ENCODE peak calls at places on chromosome 17, in nine cellular contexts. One of them, this sample, is unnamed.

GRCh38 chr17:9307313-9307998 is 268.2 kb downstream of the STX8 start:
- DNase-seq in adrenal gland: no peak
- DNase-seq in H1: no peak
- DNase-seq in dorsolateral prefrontal cortex: no peak
- DNase-seq in thoracic aorta: no peak
- DNase-seq in brain microvascular endothelial cell: no peak
- DNase-seq in choroid plexus epithelial cell: peak; percentile 43
- DNase-seq in left lung: no peak
- DNase-seq in SK-N-SH: no peak
- DNase-seq in this sample: peak; percentile 28

GRCh38 chr17:20278805-20279204 is 188.5 kb downstream of the LGALS9B start:
- DNase-seq in thoracic aorta: no peak
- DNase-seq in brain microvascular endothelial cell: no peak
- DNase-seq in choroid plexus epithelial cell: no peak
- DNase-seq in SK-N-SH: no peak
- DNase-seq in left lung: no peak
- DNase-seq in H1: no peak
- DNase-seq in adrenal gland: no peak
- DNase-seq in dorsolateral prefrontal cortex: no peak
- DNase-seq in this sample: no peak

GRCh38 chr17:68097161-68097805 is 61.7 kb downstream of the KPNA2 start:
- DNase-seq in dorsolateral prefrontal cortex: no peak
- DNase-seq in SK-N-SH: no peak
- DNase-seq in choroid plexus epithelial cell: no peak
- DNase-seq in thoracic aorta: no peak
- DNase-seq in brain microvascular endothelial cell: no peak
- DNase-seq in H1: no peak
- DNase-seq in left lung: no peak
- DNase-seq in adrenal gland: no peak
- DNase-seq in this sample: no peak

GRCh38 chr17:44187131-44187899 is 543 bp downstream of the TMUB2 start:
- DNase-seq in H1: peak; percentile 63
- DNase-seq in dorsolateral prefrontal cortex: no peak
- DNase-seq in thoracic aorta: no peak
- DNase-seq in brain microvascular endothelial cell: no peak
- DNase-seq in left lung: no peak
- DNase-seq in choroid plexus epithelial cell: peak; percentile 56
- DNase-seq in SK-N-SH: peak; percentile 88
- DNase-seq in adrenal gland: no peak
- DNase-seq in this sample: peak; percentile 60

GRCh38 chr17:2212328-2212981 is 91.1 kb downstream of the SMG6 start:
- DNase-seq in brain microvascular endothelial cell: no peak
- DNase-seq in dorsolateral prefrontal cortex: no peak
- DNase-seq in H1: no peak
- DNase-seq in adrenal gland: peak; percentile 53
- DNase-seq in SK-N-SH: no peak
- DNase-seq in thoracic aorta: peak; percentile 54
- DNase-seq in choroid plexus epithelial cell: peak; percentile 90
- DNase-seq in left lung: no peak
- DNase-seq in this sample: peak; percentile 70

GRCh38 chr17:79627766-79628690 is 17.2 kb upstream of the RBFOX3 start:
- DNase-seq in choroid plexus epithelial cell: no peak
- DNase-seq in adrenal gland: no peak
- DNase-seq in H1: peak; percentile 38
- DNase-seq in left lung: peak; percentile 12
- DNase-seq in brain microvascular endothelial cell: no peak
- DNase-seq in dorsolateral prefrontal cortex: peak; percentile 1
- DNase-seq in SK-N-SH: peak; percentile 24
- DNase-seq in thoracic aorta: no peak
- DNase-seq in this sample: no peak

GRCh38 chr17:7042507-7043194 is 1.2 kb downstream of the SLC16A11 start:
- DNase-seq in brain microvascular endothelial cell: no peak
- DNase-seq in dorsolateral prefrontal cortex: peak; percentile 13
- DNase-seq in thoracic aorta: no peak
- DNase-seq in adrenal gland: no peak
- DNase-seq in SK-N-SH: peak; percentile 60
- DNase-seq in left lung: no peak
- DNase-seq in choroid plexus epithelial cell: peak; percentile 40
- DNase-seq in H1: peak; percentile 75
- DNase-seq in this sample: no peak

GRCh38 chr17:1755252-1755992 is 6.4 kb upstream of the SERPINF1 start:
- DNase-seq in adrenal gland: no peak
- DNase-seq in brain microvascular endothelial cell: no peak
- DNase-seq in left lung: no peak
- DNase-seq in thoracic aorta: no peak
- DNase-seq in choroid plexus epithelial cell: no peak
- DNase-seq in H1: no peak
- DNase-seq in SK-N-SH: peak; percentile 85
- DNase-seq in dorsolateral prefrontal cortex: peak; percentile 35
- DNase-seq in this sample: no peak

GRCh38 chr17:50627782-50628601 is 6.7 kb upstream of the ABCC3 start:
- DNase-seq in thoracic aorta: no peak
- DNase-seq in left lung: no peak
- DNase-seq in dorsolateral prefrontal cortex: no peak
- DNase-seq in H1: no peak
- DNase-seq in adrenal gland: no peak
- DNase-seq in choroid plexus epithelial cell: no peak
- DNase-seq in SK-N-SH: peak; percentile 79
- DNase-seq in brain microvascular endothelial cell: no peak
- DNase-seq in this sample: no peak

GRCh38 chr17:57989011-57989345 is 924 bp upstream of the VEZF1 start:
- DNase-seq in SK-N-SH: peak; percentile 63
- DNase-seq in choroid plexus epithelial cell: peak; percentile 48
- DNase-seq in thoracic aorta: no peak
- DNase-seq in left lung: no peak
- DNase-seq in brain microvascular endothelial cell: peak; percentile 24
- DNase-seq in adrenal gland: peak; percentile 48
- DNase-seq in dorsolateral prefrontal cortex: no peak
- DNase-seq in H1: no peak
- DNase-seq in this sample: peak; percentile 35

GRCh38 chr17:41308918-41309359 is at the start of gene KRTAP16-1:
- DNase-seq in H1: no peak
- DNase-seq in choroid plexus epithelial cell: no peak
- DNase-seq in thoracic aorta: no peak
- DNase-seq in SK-N-SH: no peak
- DNase-seq in brain microvascular endothelial cell: no peak
- DNase-seq in left lung: no peak
- DNase-seq in adrenal gland: no peak
- DNase-seq in dorsolateral prefrontal cortex: peak; percentile 41
- DNase-seq in this sample: no peak

GRCh38 chr17:70017941-70018340 is 57.1 kb upstream of the KCNJ16 start:
- DNase-seq in thoracic aorta: no peak
- DNase-seq in dorsolateral prefrontal cortex: no peak
- DNase-seq in H1: no peak
- DNase-seq in left lung: no peak
- DNase-seq in adrenal gland: no peak
- DNase-seq in brain microvascular endothelial cell: no peak
- DNase-seq in choroid plexus epithelial cell: no peak
- DNase-seq in SK-N-SH: no peak
- DNase-seq in this sample: no peak

DNA sequence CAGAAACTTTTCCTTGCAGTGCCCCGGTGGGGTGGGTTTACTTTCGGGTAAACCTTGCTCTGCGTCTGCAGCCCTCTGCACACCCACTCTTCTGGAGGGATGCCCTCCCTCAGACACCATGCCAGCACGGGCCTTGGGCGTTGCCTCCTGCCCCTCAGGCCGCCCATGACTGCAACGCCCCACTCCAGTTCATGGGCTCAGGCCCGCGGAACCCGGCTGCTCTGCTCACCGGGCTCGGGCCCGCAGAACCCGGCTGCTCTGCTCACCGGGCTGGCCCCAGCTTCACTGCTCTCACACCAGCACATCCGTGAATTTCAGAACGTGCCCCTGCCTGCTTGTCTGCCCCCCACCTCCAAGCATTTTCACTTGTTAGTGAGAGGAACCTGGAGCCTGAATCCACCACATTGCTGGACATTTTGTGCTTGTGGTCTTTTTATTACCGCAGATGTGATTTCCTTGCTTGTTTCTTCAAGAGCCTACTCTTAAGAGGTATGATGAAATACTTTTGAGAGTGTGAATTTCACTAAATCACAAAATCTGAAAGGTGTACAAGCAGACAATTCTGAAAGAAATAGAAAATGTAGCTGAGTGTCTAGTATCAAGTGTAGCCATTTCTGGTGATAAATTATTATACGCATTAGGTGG is 130.9 kb downstream of the RPTOR start:
- DNase-seq in thoracic aorta: no peak
- DNase-seq in SK-N-SH: no peak
- DNase-seq in choroid plexus epithelial cell: no peak
- DNase-seq in brain microvascular endothelial cell: no peak
- DNase-seq in H1: no peak
- DNase-seq in dorsolateral prefrontal cortex: no peak
- DNase-seq in adrenal gland: no peak
- DNase-seq in left lung: no peak
- DNase-seq in this sample: no peak
- H3K4me3 ChIP-seq in thoracic aorta: no peak overlapping the region
- H3K4me3 ChIP-seq in SK-N-SH: no peak overlapping the region
- H3K4me3 ChIP-seq in choroid plexus epithelial cell: no peak overlapping the region
- H3K4me3 ChIP-seq in brain microvascular endothelial cell: no peak overlapping the region
- H3K4me3 ChIP-seq in H1: no peak overlapping the region
- H3K4me3 ChIP-seq in dorsolateral prefrontal cortex: no peak overlapping the region
- H3K4me3 ChIP-seq in adrenal gland: no peak overlapping the region
- H3K4me3 ChIP-seq in left lung: no peak overlapping the region
- H3K4me3 ChIP-seq in this sample: no peak overlapping the region

GRCh38 chr17:61579961-61580360 is 11.1 kb downstream of the NACA2 start:
- DNase-seq in SK-N-SH: no peak
- DNase-seq in left lung: no peak
- DNase-seq in choroid plexus epithelial cell: no peak
- DNase-seq in adrenal gland: no peak
- DNase-seq in H1: no peak
- DNase-seq in dorsolateral prefrontal cortex: no peak
- DNase-seq in thoracic aorta: no peak
- DNase-seq in brain microvascular endothelial cell: no peak
- DNase-seq in this sample: no peak
- TF ChIP-seq CTCF in SK-N-SH: no peak
- TF ChIP-seq CTCF in left lung: no peak
- TF ChIP-seq CTCF in choroid plexus epithelial cell: no peak
- TF ChIP-seq CTCF in adrenal gland: no peak
- TF ChIP-seq CTCF in H1: no peak
- TF ChIP-seq CTCF in dorsolateral prefrontal cortex: no peak
- TF ChIP-seq CTCF in thoracic aorta: no peak
- TF ChIP-seq CTCF in brain microvascular endothelial cell: no peak
- TF ChIP-seq CTCF in this sample: no peak

GRCh38 chr17:31310877-31311276 is 3.0 kb downstream of the EVI2B start:
- DNase-seq in dorsolateral prefrontal cortex: no peak
- DNase-seq in brain microvascular endothelial cell: no peak
- DNase-seq in choroid plexus epithelial cell: no peak
- DNase-seq in left lung: no peak
- DNase-seq in SK-N-SH: no peak
- DNase-seq in H1: no peak
- DNase-seq in adrenal gland: no peak
- DNase-seq in thoracic aorta: no peak
- DNase-seq in this sample: no peak

GRCh38 chr17:31310260-31310659 is 3.6 kb downstream of the EVI2B start:
- DNase-seq in dorsolateral prefrontal cortex: no peak
- DNase-seq in adrenal gland: no peak
- DNase-seq in thoracic aorta: no peak
- DNase-seq in left lung: no peak
- DNase-seq in brain microvascular endothelial cell: no peak
- DNase-seq in SK-N-SH: no peak
- DNase-seq in H1: no peak
- DNase-seq in choroid plexus epithelial cell: no peak
- DNase-seq in this sample: no peak

GRCh38 chr17:31314788-31315105 is 893 bp upstream of the EVI2B start:
- DNase-seq in adrenal gland: no peak
- DNase-seq in left lung: no peak
- DNase-seq in H1: no peak
- DNase-seq in thoracic aorta: no peak
- DNase-seq in SK-N-SH: no peak
- DNase-seq in dorsolateral prefrontal cortex: no peak
- DNase-seq in brain microvascular endothelial cell: no peak
- DNase-seq in choroid plexus epithelial cell: no peak
- DNase-seq in this sample: no peak

GRCh38 chr17:31318298-31319190 is 2.9 kb downstream of the EVI2A start:
- DNase-seq in SK-N-SH: no peak
- DNase-seq in brain microvascular endothelial cell: peak; percentile 45
- DNase-seq in thoracic aorta: peak; percentile 4
- DNase-seq in adrenal gland: peak; percentile 65
- DNase-seq in dorsolateral prefrontal cortex: peak; percentile 62
- DNase-seq in H1: no peak
- DNase-seq in left lung: peak; percentile 68
- DNase-seq in choroid plexus epithelial cell: peak; percentile 93
- DNase-seq in this sample: peak; percentile 90

DNA sequence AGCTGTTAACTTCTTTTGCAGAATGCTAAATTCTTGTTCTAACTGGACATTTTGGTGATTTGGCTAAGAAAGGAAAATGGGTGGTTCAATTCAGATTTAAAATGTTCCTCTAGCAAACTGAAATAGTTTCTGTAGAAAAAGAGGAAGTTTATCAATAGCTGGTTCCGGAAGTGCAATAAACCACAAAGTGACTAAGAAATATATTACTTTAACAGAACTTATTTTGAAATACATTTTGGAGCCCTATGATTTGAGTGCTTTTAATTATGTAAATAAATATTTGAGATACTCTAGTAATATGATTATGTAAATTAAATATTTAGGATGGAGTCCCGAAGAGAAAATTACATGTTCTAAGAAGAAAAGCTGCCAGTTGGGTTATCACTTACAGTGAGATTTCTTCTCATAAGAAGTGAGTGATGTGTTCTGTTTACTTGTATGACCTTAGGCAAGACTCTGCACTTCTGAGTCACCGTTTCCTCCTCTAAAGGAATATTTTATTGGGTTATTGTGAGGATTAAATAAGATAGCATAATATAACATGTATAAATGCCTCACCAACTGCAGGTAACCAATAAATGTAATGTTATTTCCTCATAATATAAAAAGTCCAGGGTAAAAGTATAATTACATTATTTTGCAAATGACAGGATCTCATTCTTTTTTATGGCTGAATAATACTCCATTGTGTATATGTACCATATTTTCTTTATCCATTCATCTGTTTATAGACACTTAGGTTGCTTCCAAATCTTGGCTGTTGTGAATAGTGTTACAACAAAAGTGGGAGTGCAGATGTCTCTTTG is at the start of gene EVI2B:
- DNase-seq in dorsolateral prefrontal cortex: no peak
- DNase-seq in SK-N-SH: no peak
- DNase-seq in brain microvascular endothelial cell: peak; percentile 58
- DNase-seq in thoracic aorta: no peak
- DNase-seq in adrenal gland: no peak
- DNase-seq in choroid plexus epithelial cell: peak; percentile 80
- DNase-seq in H1: no peak
- DNase-seq in left lung: no peak
- DNase-seq in this sample: peak; percentile 78
- H3K4me3 ChIP-seq in dorsolateral prefrontal cortex: peak within 1 kb of the TSS; percentile 18
- H3K4me3 ChIP-seq in SK-N-SH: no peak within 1 kb of the TSS
- H3K4me3 ChIP-seq in brain microvascular endothelial cell: peak within 1 kb of the TSS; percentile 1
- H3K4me3 ChIP-seq in thoracic aorta: peak within 1 kb of the TSS; percentile 65
- H3K4me3 ChIP-seq in adrenal gland: peak within 1 kb of the TSS; percentile 29
- H3K4me3 ChIP-seq in choroid plexus epithelial cell: no peak within 1 kb of the TSS
- H3K4me3 ChIP-seq in H1: no peak within 1 kb of the TSS
- H3K4me3 ChIP-seq in left lung: peak within 1 kb of the TSS; percentile 8
- H3K4me3 ChIP-seq in this sample: peak within 1 kb of the TSS; percentile 37

GRCh38 chr17:17972126-17972951 is at the start of the genes DRC3 and TOM1L2:
- DNase-seq in dorsolateral prefrontal cortex: peak; percentile 100
- DNase-seq in adrenal gland: peak; percentile 100
- DNase-seq in left lung: peak; percentile 100
- DNase-seq in H1: peak; percentile 99
- DNase-seq in thoracic aorta: peak; percentile 100
- DNase-seq in choroid plexus epithelial cell: peak; percentile 100
- DNase-seq in SK-N-SH: peak; percentile 98
- DNase-seq in brain microvascular endothelial cell: peak; percentile 100
- DNase-seq in this sample: peak; percentile 100
- TF ChIP-seq CTCF in dorsolateral prefrontal cortex: no peak
- TF ChIP-seq CTCF in adrenal gland: peak; percentile 5
- TF ChIP-seq CTCF in left lung: no peak
- TF ChIP-seq CTCF in H1: no peak
- TF ChIP-seq CTCF in thoracic aorta: no peak
- TF ChIP-seq CTCF in choroid plexus epithelial cell: no peak
- TF ChIP-seq CTCF in SK-N-SH: no peak
- TF ChIP-seq CTCF in brain microvascular endothelial cell: no peak
- TF ChIP-seq CTCF in this sample: no peak